ENCODE peak calls at places on chromosome 3, in four cellular contexts. O, P, I and N are unnamed samples.

GRCh38 chr3:37115451-37115850 is 58.9 kb downstream of the LRRFIP2 start:
- DNase-seq in O (no peak), P (no peak), I (peak; percentile 7), N (no peak)

GRCh38 chr3:161694682-161695586 is 198.3 kb downstream of the OTOL1 start:
- DNase-seq in O (no peak), P (no peak), I (no peak), N (no peak)

GRCh38 chr3:134650431-134651346 is at the start of gene KY:
- DNase-seq in O (no peak), P (peak; percentile 55), I (no peak), N (no peak)

GRCh38 chr3:56323986-56324420 is 144.3 kb downstream of the ERC2 start:
- DNase-seq in O (no peak), P (no peak), I (peak; percentile 81), N (peak; percentile 70)

GRCh38 chr3:112101946-112102345 is 15.8 kb downstream of the C3orf52 start:
- DNase-seq in O (no peak), P (no peak), I (peak; percentile 85), N (peak; percentile 28)

GRCh38 chr3:94862703-94863102 is 799.8 kb downstream of the NSUN3 start:
- DNase-seq in O (no peak), P (no peak), I (peak; percentile 26), N (peak; percentile 1)

GRCh38 chr3:183564046-183564445 is 8.5 kb upstream of the KLHL6 start:
- DNase-seq in O (no peak), P (no peak), I (no peak), N (no peak)

GRCh38 chr3:17544632-17545031 is 197.8 kb downstream of the TBC1D5 start:
- DNase-seq in O (no peak), P (no peak), I (no peak), N (no peak)

GRCh38 chr3:46881819-46882376 is 4.4 kb downstream of the PTH1R start:
- DNase-seq in O (no peak), P (peak; percentile 69), I (no peak), N (no peak)

GRCh38 chr3:197373096-197373495 is 74.7 kb upstream of the DLG1 start:
- DNase-seq in O (no peak), P (no peak), I (no peak), N (no peak)

GRCh38 chr3:14124615-14125192 is at the start of the genes CHCHD4 and TMEM43:
- DNase-seq in O (peak; percentile 100), P (peak; percentile 99), I (peak; percentile 99), N (peak; percentile 98)
- TF ChIP-seq CTCF in O (peak; percentile 24), P (peak; percentile 24), I (no peak), N (no peak)

DNA sequence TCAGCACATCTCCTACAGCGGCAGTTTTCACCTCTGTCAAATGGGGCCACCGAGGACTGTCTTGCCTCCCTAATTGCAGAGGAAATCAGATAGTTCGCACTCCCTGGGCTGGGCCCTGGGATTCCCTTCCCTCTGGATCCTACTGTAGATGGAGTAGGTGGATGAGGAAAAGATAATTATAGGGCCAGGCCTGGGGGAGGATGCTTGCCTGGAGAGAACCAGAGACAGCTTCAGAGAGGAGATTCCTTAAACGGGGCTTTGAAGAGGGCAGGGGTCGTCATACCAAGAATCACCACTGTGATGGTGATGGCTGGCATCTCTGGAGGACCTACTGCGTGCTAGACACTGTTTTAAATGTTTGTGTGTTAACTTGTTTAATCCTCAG is 50.8 kb upstream of the SLC6A6 start:
- DNase-seq in O (no peak), P (no peak), I (no peak), N (no peak)
- TF ChIP-seq CTCF in O (no peak), P (no peak), I (no peak), N (no peak)

GRCh38 chr3:101638262-101638745 is 38.6 kb downstream of the ZBTB11 start:
- DNase-seq in O (no peak), P (no peak), I (no peak), N (no peak)
- TF ChIP-seq CTCF in O (no peak), P (no peak), I (no peak), N (no peak)

DNA sequence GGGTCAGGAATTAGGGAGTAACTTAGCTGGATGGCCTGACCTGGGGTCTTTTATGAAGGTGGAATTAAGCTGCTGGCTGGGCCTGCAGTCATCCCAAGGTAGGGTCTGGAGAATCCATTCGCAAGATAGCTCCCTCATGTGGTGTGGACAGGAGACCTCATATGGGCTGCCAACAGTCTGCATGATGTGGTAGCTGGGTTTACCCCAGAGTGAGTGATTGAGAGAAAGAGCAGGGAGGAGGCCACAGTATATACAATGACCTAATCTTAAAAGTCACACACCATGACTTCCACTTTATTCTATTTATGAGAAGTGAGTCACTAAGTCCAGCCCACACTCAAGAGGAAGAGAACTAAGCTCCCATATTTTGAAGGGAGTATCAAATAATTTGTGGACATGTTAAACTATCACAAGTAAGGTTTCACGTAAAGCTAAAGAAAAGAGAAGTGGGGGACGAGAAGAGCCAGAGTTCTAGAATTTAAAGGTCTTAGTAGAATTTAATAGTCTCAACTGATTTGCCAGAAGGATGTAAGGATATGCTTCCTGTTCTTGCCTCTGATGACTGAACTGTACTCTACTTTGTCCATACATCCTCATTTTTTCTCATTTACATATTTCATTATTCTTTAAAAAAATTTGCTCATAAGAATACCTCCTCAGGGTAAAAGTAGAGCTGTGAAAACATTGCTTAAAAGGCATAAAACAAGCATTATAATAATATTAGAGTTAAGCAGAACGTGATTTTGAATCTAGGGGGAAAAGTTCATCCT is 184.4 kb downstream of the PEX5L start:
- DNase-seq in O (no peak), P (no peak), I (peak; percentile 28), N (no peak)
- TF ChIP-seq CTCF in O (no peak), P (no peak), I (peak; percentile 59), N (no peak)

GRCh38 chr3:130705501-130705900 is 41.1 kb downstream of the PIK3R4 start:
- DNase-seq in O (no peak), P (no peak), I (no peak), N (no peak)

GRCh38 chr3:130702985-130703384 is 43.6 kb downstream of the PIK3R4 start:
- DNase-seq in O (no peak), P (no peak), I (no peak), N (no peak)

GRCh38 chr3:130700541-130700940 is 46.1 kb downstream of the PIK3R4 start:
- DNase-seq in O (no peak), P (no peak), I (no peak), N (no peak)

GRCh38 chr3:130699765-130700164 is 46.9 kb downstream of the PIK3R4 start:
- DNase-seq in O (no peak), P (no peak), I (peak; percentile 14), N (no peak)
- TF ChIP-seq CTCF in O (no peak), P (no peak), I (peak; percentile 48), N (peak; percentile 12)